ENCODE peak calls at places on chromosomes 13 and 19, in seven cellular contexts. K is endothelial cell; T is AML-193; H is T-helper 17 cell; B is GM12865; Z is HL-60; L is stimulated activated CD4-positive, alpha-beta T cell treated with anti-CD3 and anti-CD28 coated beads, Interleukin-2, amount 100 ng/mL, for 48 hours. N is an unnamed sample.

GRCh38 chr19:47512183-47512947 is 2.5 kb downstream of the NAPA start:
- DNase-seq in K (no peak), T (peak; percentile 17), H (no peak), B (no peak), Z (no peak), L (no peak), N (no peak)

GRCh38 chr19:41302624-41303351 is 7.2 kb upstream of the CCDC97 start:
- DNase-seq in K (no peak), T (no peak), H (peak; percentile 58), B (peak; percentile 88), Z (no peak), L (peak; percentile 56), N (no peak)

GRCh38 chr13:73331556-73331955 is 272.8 kb downstream of the KLF5 start:
- DNase-seq in K (no peak), T (no peak), H (no peak), B (no peak), Z (no peak), L (no peak), N (no peak)

GRCh38 chr19:38993271-38993670 is 17.7 kb upstream of the FBXO17 start:
- DNase-seq in K (no peak), T (no peak), H (no peak), B (no peak), Z (no peak), L (no peak), N (no peak)

GRCh38 chr13:113209336-113209879 is at the start of gene CUL4A:
- DNase-seq in K (peak; percentile 81), T (peak; percentile 47), H (peak; percentile 69), B (peak; percentile 81), Z (no peak), L (peak; percentile 71), N (peak; percentile 45)

GRCh38 chr13:77028202-77028601 is 1.2 kb upstream of the FBXL3 start:
- DNase-seq in K (no peak), T (no peak), H (no peak), B (no peak), Z (no peak), L (no peak), N (no peak)

GRCh38 chr13:102678339-102679122 is 16.3 kb downstream of the METTL21C start:
- DNase-seq in K (no peak), T (no peak), H (no peak), B (no peak), Z (no peak), L (no peak), N (no peak)

GRCh38 chr19:5037936-5038335 is 69.0 kb downstream of the KDM4B start:
- DNase-seq in K (no peak), T (no peak), H (no peak), B (no peak), Z (no peak), L (no peak), N (no peak)

GRCh38 chr13:62706035-62706434 is 1290.4 kb upstream of the PCDH20 start:
- DNase-seq in K (no peak), T (no peak), H (no peak), B (no peak), Z (no peak), L (no peak), N (no peak)

GRCh38 chr19:14567079-14567478 is 4.8 kb downstream of the NDUFB7 start:
- DNase-seq in K (no peak), T (no peak), H (no peak), B (no peak), Z (no peak), L (no peak), N (no peak)

GRCh38 chr13:104594801-104595200 is 1528.6 kb upstream of the SLC10A2 start:
- DNase-seq in K (no peak), T (no peak), H (no peak), B (no peak), Z (no peak), L (no peak), N (no peak)

GRCh38 chr13:41809962-41810361 is 150.9 kb downstream of the VWA8 start:
- DNase-seq in K (no peak), T (no peak), H (no peak), B (no peak), Z (no peak), L (no peak), N (no peak)

GRCh38 chr19:6671960-6672359 is 2.0 kb upstream of the TNFSF14 start:
- DNase-seq in K (no peak), T (no peak), H (no peak), B (no peak), Z (no peak), L (no peak), N (no peak)

GRCh38 chr19:17757125-17757524 is 5.8 kb downstream of the FCHO1 start:
- DNase-seq in K (no peak), T (no peak), H (no peak), B (no peak), Z (no peak), L (no peak), N (no peak)

GRCh38 chr13:53920916-53921315 is 892.3 kb downstream of the OLFM4 start:
- DNase-seq in K (no peak), T (no peak), H (no peak), B (no peak), Z (no peak), L (no peak), N (no peak)

GRCh38 chr19:53596056-53596455 is 35.7 kb upstream of the DPRX start:
- DNase-seq in K (no peak), T (no peak), H (no peak), B (no peak), Z (no peak), L (no peak), N (no peak)

GRCh38 chr13:64871742-64872141 is 2358.4 kb downstream of the PCDH9 start:
- DNase-seq in K (no peak), T (no peak), H (no peak), B (no peak), Z (no peak), L (no peak), N (no peak)

GRCh38 chr19:43575156-43575950 is at the start of the genes PINLYP and XRCC1:
- DNase-seq in K (peak; percentile 96), T (peak; percentile 97), H (peak; percentile 96), B (peak; percentile 99), Z (peak; percentile 96), L (peak; percentile 91), N (peak; percentile 95)

GRCh38 chr19:55173717-55174409 is 6.2 kb downstream of the SYT5 start:
- DNase-seq in K (peak; percentile 54), T (no peak), H (no peak), B (no peak), Z (no peak), L (peak; percentile 62), N (no peak)

GRCh38 chr13:71460179-71460578 is 406.8 kb downstream of the DACH1 start:
- DNase-seq in K (no peak), T (no peak), H (no peak), B (peak; percentile 6), Z (no peak), L (no peak), N (no peak)

GRCh38 chr13:27978301-27978968 is 9.3 kb upstream of the CDX2 start:
- DNase-seq in K (no peak), T (no peak), H (no peak), B (no peak), Z (no peak), L (no peak), N (no peak)

GRCh38 chr13:30192320-30193093 is 114.8 kb downstream of the KATNAL1 start:
- DNase-seq in K (no peak), T (no peak), H (no peak), B (peak; percentile 17), Z (no peak), L (no peak), N (no peak)

GRCh38 chr19:15684828-15685227 is 11.9 kb downstream of the CYP4F12 start:
- DNase-seq in K (no peak), T (no peak), H (no peak), B (no peak), Z (no peak), L (no peak), N (no peak)

GRCh38 chr13:70183041-70183440 is 74.8 kb upstream of the KLHL1 start:
- DNase-seq in K (no peak), T (no peak), H (no peak), B (no peak), Z (no peak), L (no peak), N (no peak)

GRCh38 chr19:36244066-36244465 is 29.2 kb downstream of the ZNF146 start:
- DNase-seq in K (no peak), T (no peak), H (no peak), B (no peak), Z (no peak), L (no peak), N (no peak)

GRCh38 chr19:5115771-5116202 is 146.9 kb downstream of the KDM4B start:
- DNase-seq in K (no peak), T (no peak), H (no peak), B (no peak), Z (no peak), L (no peak), N (no peak)

GRCh38 chr13:39918837-39919236 is 263.4 kb downstream of the COG6 start:
- DNase-seq in K (no peak), T (no peak), H (no peak), B (no peak), Z (no peak), L (no peak), N (no peak)